ENCODE peak calls at places on chromosomes 5 and 9, in five cellular contexts. J, A, V, M and S are unnamed samples.

GRCh38 chr5:142151436-142152382 is 43.1 kb downstream of the NDFIP1 start:
- DNase-seq in J (peak; percentile 50), A (peak; percentile 63), V (no peak), M (peak; percentile 48), S (peak; percentile 2)

GRCh38 chr9:34957492-34958410 is at the start of gene PHF24:
- DNase-seq in J (peak; percentile 13), A (no peak), V (no peak), M (no peak), S (no peak)

GRCh38 chr5:10301842-10302610 is 5.7 kb downstream of the CMBL start:
- DNase-seq in J (no peak), A (no peak), V (no peak), M (no peak), S (no peak)

GRCh38 chr5:67799732-67800234 is 415.8 kb upstream of the PIK3R1 start:
- DNase-seq in J (no peak), A (no peak), V (no peak), M (peak; percentile 16), S (no peak)

GRCh38 chr5:179212870-179213269 is 132.4 kb downstream of the ADAMTS2 start:
- DNase-seq in J (no peak), A (no peak), V (no peak), M (no peak), S (no peak)

GRCh38 chr5:5584236-5584749 is 161.8 kb downstream of the ICE1 start:
- DNase-seq in J (no peak), A (no peak), V (no peak), M (no peak), S (no peak)

GRCh38 chr9:120730661-120731514 is 16.6 kb upstream of the MEGF9 start:
- DNase-seq in J (no peak), A (no peak), V (no peak), M (peak; percentile 91), S (no peak)

GRCh38 chr9:16032799-16033198 is 480.0 kb downstream of the CCDC171 start:
- DNase-seq in J (no peak), A (peak; percentile 10), V (no peak), M (no peak), S (no peak)

GRCh38 chr9:114409103-114409780 is 21.5 kb upstream of the AKNA start:
- DNase-seq in J (no peak), A (no peak), V (no peak), M (no peak), S (no peak)

GRCh38 chr5:135061001-135061400 is 27.0 kb upstream of the PITX1 start:
- DNase-seq in J (no peak), A (no peak), V (no peak), M (no peak), S (no peak)

GRCh38 chr9:34493972-34494535 is 28.7 kb downstream of the ENHO start:
- DNase-seq in J (peak; percentile 47), A (no peak), V (no peak), M (no peak), S (no peak)

GRCh38 chr9:95766906-95767305 is 108.6 kb upstream of the ERCC6L2 start:
- DNase-seq in J (no peak), A (no peak), V (peak; percentile 33), M (no peak), S (no peak)

GRCh38 chr9:109118802-109119438 is 827 bp downstream of the TMEM245 start:
- DNase-seq in J (peak; percentile 22), A (no peak), V (no peak), M (peak; percentile 16), S (no peak)

GRCh38 chr5:167155387-167156051 is 1135.9 kb upstream of the WWC1 start:
- DNase-seq in J (no peak), A (no peak), V (no peak), M (no peak), S (no peak)

GRCh38 chr5:159732220-159732619 is 184.1 kb upstream of the ADRA1B start:
- DNase-seq in J (no peak), A (no peak), V (no peak), M (no peak), S (no peak)

GRCh38 chr9:32966036-32966435 is 35.4 kb downstream of the APTX start:
- DNase-seq in J (no peak), A (no peak), V (no peak), M (no peak), S (no peak)

GRCh38 chr5:24633705-24634325 is 11.0 kb downstream of the CDH10 start:
- DNase-seq in J (peak; percentile 22), A (peak; percentile 16), V (no peak), M (peak; percentile 34), S (no peak)

GRCh38 chr5:119708076-119708790 is 78.9 kb downstream of the FAM170A start:
- DNase-seq in J (no peak), A (no peak), V (no peak), M (no peak), S (no peak)

GRCh38 chr5:40572947-40573346 is 106.8 kb upstream of the PTGER4 start:
- DNase-seq in J (no peak), A (no peak), V (no peak), M (no peak), S (no peak)

GRCh38 chr9:13351768-13352386 is 72.4 kb upstream of the MPDZ start:
- DNase-seq in J (peak; percentile 12), A (peak; percentile 7), V (no peak), M (peak; percentile 23), S (no peak)

GRCh38 chr9:72362680-72363139 is 2.3 kb downstream of the ZFAND5 start:
- DNase-seq in J (peak; percentile 37), A (no peak), V (no peak), M (peak; percentile 75), S (peak; percentile 41)

GRCh38 chr5:138724470-138725146 is 28.6 kb upstream of the CTNNA1 start:
- DNase-seq in J (no peak), A (no peak), V (no peak), M (no peak), S (no peak)

GRCh38 chr5:10421841-10422691 is 19.6 kb upstream of the ROPN1L start:
- DNase-seq in J (no peak), A (no peak), V (no peak), M (no peak), S (no peak)

GRCh38 chr9:86369810-86370209 is 15.6 kb upstream of the TUT7 start:
- DNase-seq in J (no peak), A (no peak), V (no peak), M (no peak), S (no peak)

GRCh38 chr9:74824654-74825053 is 63.1 kb downstream of the TRPM6 start:
- DNase-seq in J (no peak), A (no peak), V (no peak), M (no peak), S (no peak)

GRCh38 chr5:135372654-135373381 is 26.2 kb downstream of the MACROH2A1 start:
- DNase-seq in J (no peak), A (no peak), V (no peak), M (no peak), S (no peak)

GRCh38 chr5:122403256-122403655 is 91.2 kb downstream of the SNCAIP start:
- DNase-seq in J (no peak), A (no peak), V (no peak), M (no peak), S (no peak)

GRCh38 chr5:68381909-68382308 is 166.4 kb downstream of the PIK3R1 start:
- DNase-seq in J (no peak), A (no peak), V (no peak), M (no peak), S (no peak)

GRCh38 chr5:112480501-112480900 is 61.4 kb upstream of the EPB41L4A start:
- DNase-seq in J (no peak), A (no peak), V (no peak), M (no peak), S (no peak)

DNA sequence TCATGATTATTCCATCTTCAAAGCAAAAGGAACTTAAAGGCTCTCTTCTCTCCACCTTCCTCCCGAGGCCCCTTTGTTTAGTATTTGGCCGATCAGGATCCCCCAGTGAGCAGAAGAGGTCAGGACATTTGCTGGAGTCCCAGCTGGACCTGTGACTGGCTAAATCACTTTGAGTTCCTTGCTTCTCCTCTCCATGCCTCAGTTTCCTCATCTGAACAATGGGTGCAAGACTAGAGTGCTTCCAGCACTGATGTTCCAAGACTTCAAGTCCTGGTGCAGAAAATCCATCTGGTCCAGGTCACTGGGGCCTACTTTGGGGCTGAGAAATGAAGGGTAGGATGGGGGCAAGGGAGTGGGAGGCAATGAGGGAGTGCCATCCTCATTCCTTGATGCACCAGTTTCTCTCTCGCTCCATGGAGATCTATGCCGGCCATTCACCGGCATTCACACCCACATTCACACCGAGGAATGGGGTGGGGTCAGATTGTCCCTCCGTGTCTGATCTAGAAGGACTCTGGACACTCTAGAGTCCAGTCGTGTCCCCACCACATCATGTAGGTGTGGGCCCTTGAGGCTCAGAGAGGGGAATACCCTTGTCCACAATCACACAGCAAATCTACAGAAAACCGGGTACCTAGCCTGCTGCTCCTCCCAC is 38.7 kb upstream of the IL17B start:
- DNase-seq in J (no peak), A (no peak), V (no peak), M (no peak), S (no peak)
- H3K4me3 ChIP-seq in J (no peak overlapping the region), A (no peak overlapping the region), V (no peak overlapping the region), M (no peak overlapping the region), S (no peak overlapping the region)

DNA sequence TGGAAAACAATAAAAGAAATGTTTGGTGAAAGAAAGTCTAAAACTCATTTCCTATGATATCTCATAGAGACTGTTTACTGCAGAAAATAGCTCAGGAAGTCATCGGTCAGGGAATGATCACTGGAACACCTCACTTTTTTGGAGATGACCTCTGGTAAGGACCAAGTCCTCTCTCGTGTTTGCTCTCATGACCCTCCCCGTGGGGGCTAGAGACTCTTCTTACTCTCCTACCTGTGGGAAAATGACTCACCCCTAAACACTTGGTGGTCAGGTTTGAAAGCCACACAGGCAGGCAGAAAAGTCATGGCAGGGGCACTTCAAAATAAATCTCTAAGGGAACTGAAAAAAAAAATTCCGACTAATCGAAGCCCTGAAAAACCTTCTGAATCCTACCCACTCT is 48.2 kb downstream of the FAM240B start:
- DNase-seq in J (no peak), A (no peak), V (no peak), M (no peak), S (peak; percentile 50)
- TF ChIP-seq SP1 in J (no peak), A (no peak), V (no peak), M (no peak), S (no peak)

DNA sequence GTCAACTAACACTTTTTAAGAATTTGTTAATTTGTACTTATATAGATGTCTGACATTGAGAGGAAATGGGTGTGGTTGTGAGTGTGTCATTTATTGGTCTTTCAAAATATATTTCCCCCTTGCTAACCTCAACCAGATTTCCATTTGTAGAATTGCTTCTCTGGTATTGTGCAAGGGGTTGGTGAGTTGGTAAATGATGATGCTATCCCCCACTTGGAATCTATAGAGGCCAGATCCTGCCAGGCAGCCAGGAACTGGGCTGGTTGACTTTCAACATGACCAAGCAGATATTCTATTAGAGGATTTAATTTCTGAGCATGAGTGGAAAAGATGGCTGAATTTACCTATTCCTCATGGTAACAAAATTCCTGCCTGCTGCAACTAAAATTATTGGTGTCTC is 306.6 kb upstream of the KIF2A start:
- DNase-seq in J (no peak), A (no peak), V (no peak), M (no peak), S (no peak)
- H3K27ac ChIP-seq in J (no peak overlapping the region), A (no peak overlapping the region), V (no peak overlapping the region), M (no peak overlapping the region), S (no peak overlapping the region)

DNA sequence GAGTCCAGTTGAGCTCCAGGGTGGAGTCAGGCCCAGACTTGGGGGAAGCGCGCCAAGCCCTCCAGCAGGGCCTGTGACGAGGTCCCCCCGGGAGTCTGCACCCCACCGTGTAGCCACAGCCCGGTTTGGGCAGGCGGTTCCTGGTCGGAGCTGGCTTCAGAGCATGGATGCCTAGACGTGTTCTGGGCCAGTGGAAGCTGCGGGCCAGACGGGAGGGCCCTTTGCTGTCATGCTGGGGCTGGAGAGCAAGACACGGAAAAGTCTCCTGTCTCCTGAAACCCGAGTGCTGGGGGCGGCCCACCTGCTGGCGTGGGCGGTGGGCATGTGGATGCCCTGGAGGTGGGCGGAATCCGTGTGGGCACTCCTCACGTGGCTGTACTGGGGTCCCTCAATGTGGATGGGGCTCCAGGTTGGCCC is 1.9 kb downstream of the GPSM1 start:
- DNase-seq in J (no peak), A (no peak), V (no peak), M (no peak), S (no peak)
- H3K4me3 ChIP-seq in J (peak overlapping the region; percentile 52), A (no peak overlapping the region), V (no peak overlapping the region), M (no peak overlapping the region), S (no peak overlapping the region)